ENCODE peak calls at places on chromosomes 2 and 18, in four cellular contexts. A is A549, L is HepG2, Y is HCT116. H is an unnamed sample.

GRCh38 chr2:69608109-69608508 is 35.4 kb downstream of the AAK1 start:
- DNase-seq in Y (no peak), A (no peak), L (no peak), H (no peak)

GRCh38 chr2:11344342-11344955 is at the start of gene ROCK2:
- DNase-seq in A (peak; percentile 79), Y (peak; percentile 53), L (peak; percentile 88), H (peak; percentile 91)

GRCh38 chr2:45950606-45951005 is 299.1 kb downstream of the PRKCE start:
- DNase-seq in Y (no peak), A (no peak), L (no peak), H (no peak)

GRCh38 chr2:132426033-132426432 is 9.4 kb downstream of the GPR39 start:
- DNase-seq in A (no peak), Y (no peak), L (no peak), H (no peak)

GRCh38 chr2:13114391-13114790 is 397.7 kb downstream of the TRIB2 start:
- DNase-seq in Y (no peak), L (no peak), A (no peak), H (no peak)

GRCh38 chr2:10188211-10188610 is 65.7 kb downstream of the RRM2 start:
- DNase-seq in A (peak; percentile 41), Y (peak; percentile 35), L (peak; percentile 78), H (peak; percentile 42)

GRCh38 chr2:240604939-240605716 is 18.6 kb downstream of the CAPN10 start:
- DNase-seq in Y (no peak), L (peak; percentile 71), A (no peak), H (no peak)

GRCh38 chr2:47309952-47310800 is 92.8 kb upstream of the MSH2 start:
- DNase-seq in A (no peak), Y (no peak), L (peak; percentile 96), H (peak; percentile 15)

GRCh38 chr2:201116959-201117734 is 1.2 kb downstream of the CFLAR start:
- DNase-seq in L (peak; percentile 84), Y (peak; percentile 59), A (peak; percentile 49), H (peak; percentile 58)

GRCh38 chr2:14516844-14517243 is 115.7 kb upstream of the LRATD1 start:
- DNase-seq in Y (no peak), A (no peak), L (no peak), H (no peak)

GRCh38 chr18:48227206-48227605 is 182.0 kb downstream of the ZBTB7C start:
- DNase-seq in Y (no peak), A (no peak), L (no peak), H (no peak)

GRCh38 chr2:199488772-199489400 is 31.1 kb upstream of the SATB2 start:
- DNase-seq in L (peak; percentile 54), Y (peak; percentile 60), A (peak; percentile 49), H (peak; percentile 92)

GRCh38 chr2:24721470-24721869 is 71.7 kb downstream of the PTRHD1 start:
- DNase-seq in Y (no peak), A (no peak), L (no peak), H (no peak)
- H3K4me3 ChIP-seq in Y (no peak overlapping the region), A (no peak overlapping the region), L (no peak overlapping the region), H (no peak overlapping the region)

DNA sequence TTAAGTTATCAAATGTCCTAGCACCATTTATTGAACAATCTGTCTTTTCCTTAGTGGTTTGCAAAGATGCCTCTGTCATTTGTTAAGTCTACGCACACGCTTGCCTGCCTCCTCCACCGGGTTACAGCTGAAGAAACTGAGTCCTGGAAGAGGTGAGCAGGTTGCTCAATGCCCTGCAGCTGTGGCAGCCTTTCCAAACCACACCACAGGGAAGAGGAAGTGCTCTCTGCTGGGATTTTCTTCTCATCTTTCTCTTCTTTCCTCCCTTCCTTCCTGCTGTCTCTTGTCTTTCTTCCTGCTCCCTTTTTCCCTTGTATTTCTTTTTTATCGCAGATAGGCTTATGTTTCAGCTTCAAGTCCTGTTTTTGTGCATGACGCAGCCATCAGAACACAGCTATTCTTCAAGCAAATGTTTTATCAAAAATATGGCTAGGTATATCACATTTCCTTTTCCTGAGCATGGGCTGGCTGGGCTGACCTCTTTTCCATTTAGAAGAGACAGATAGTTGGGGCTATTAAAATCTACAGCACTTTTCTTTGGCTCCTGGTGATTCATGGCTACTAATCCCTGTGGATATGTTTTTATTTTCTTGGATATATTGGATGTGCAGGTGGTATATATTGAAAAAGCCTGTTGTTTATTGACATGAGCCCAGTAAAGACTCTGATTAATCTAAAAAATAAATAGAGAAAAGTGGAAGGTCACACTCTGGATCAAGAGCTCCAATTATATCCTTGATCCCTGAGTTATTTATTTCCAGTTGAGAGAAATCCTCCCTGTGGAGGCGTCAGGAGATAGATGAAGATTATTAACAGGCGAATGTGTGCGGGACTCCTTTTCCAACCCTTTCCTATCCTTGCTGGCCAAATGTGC is 214.6 kb downstream of the TSN start:
- DNase-seq in L (no peak), Y (no peak), A (no peak), H (no peak)
- TF ChIP-seq REST in L (no peak), Y (no peak), A (no peak), H (no peak)

GRCh38 chr2:101002562-101003277 is 631 bp downstream of the RPL31 start:
- DNase-seq in Y (no peak), L (peak; percentile 17), A (no peak), H (no peak)
- H3K4me2 ChIP-seq in Y (peak overlapping the region; percentile 79), L (peak overlapping the region; percentile 91), A (peak overlapping the region; percentile 98), H (peak overlapping the region; percentile 87)

GRCh38 chr2:61015971-61016370 is 1.5 kb upstream of the PEX13 start:
- DNase-seq in L (peak; percentile 47), A (no peak), Y (no peak), H (no peak)

GRCh38 chr2:61017003-61017555 is 441 bp upstream of the PEX13 start:
- DNase-seq in L (peak; percentile 55), A (peak; percentile 81), Y (peak; percentile 86), H (peak; percentile 94)

GRCh38 chr2:61013382-61013781 is 4.1 kb upstream of the PEX13 start:
- DNase-seq in L (no peak), A (no peak), Y (no peak), H (no peak)

GRCh38 chr2:61016392-61017002 is 1.0 kb upstream of the PEX13 start:
- DNase-seq in Y (no peak), L (peak; percentile 46), A (no peak), H (peak; percentile 32)

GRCh38 chr2:61014805-61015204 is 2.7 kb upstream of the PEX13 start:
- DNase-seq in Y (no peak), L (no peak), A (no peak), H (no peak)
- H3K4me3 ChIP-seq in Y (no peak overlapping the region), L (no peak overlapping the region), A (no peak overlapping the region), H (no peak overlapping the region)

H was measured in GM23338.